ENCODE peak calls at places on chromosomes 5 and 9, in ten cellular contexts. L is breast epithelium, Q is BJ, H is GM13976, Z is pancreas, G is right atrium auricular region, N is AG09309, R is heart left ventricle, W is uterus, U is A673. I is an unnamed sample.

GRCh38 chr5:54195701-54196100 is 114.7 kb downstream of the ARL15 start:
- DNase-seq in Z (no peak), N (no peak), G (no peak), L (no peak), U (no peak), Q (no peak), H (no peak), R (no peak), W (no peak), I (no peak)

GRCh38 chr9:116959775-116960174 is 272.7 kb downstream of the TRIM32 start:
- DNase-seq in W (no peak), L (no peak), Z (peak; percentile 32), U (peak; percentile 19), R (no peak), H (peak; percentile 42), G (no peak), Q (no peak), N (no peak), I (no peak)

GRCh38 chr9:110316255-110316921 is 21.3 kb downstream of the TXNDC8 start:
- DNase-seq in Q (no peak), G (no peak), L (no peak), W (no peak), H (peak; percentile 71), N (no peak), Z (no peak), R (no peak), U (no peak), I (no peak)

GRCh38 chr9:4491621-4491975 is 1.3 kb downstream of the SLC1A1 start:
- DNase-seq in H (no peak), U (no peak), W (no peak), G (no peak), N (no peak), L (no peak), R (no peak), Q (no peak), Z (no peak), I (no peak)

GRCh38 chr9:78507008-78507407 is 210.1 kb downstream of the PSAT1 start:
- DNase-seq in Z (no peak), G (no peak), U (no peak), Q (no peak), N (no peak), L (no peak), H (no peak), R (no peak), W (no peak), I (no peak)

GRCh38 chr9:79800578-79800977 is 228.8 kb downstream of the TLE4 start:
- DNase-seq in N (peak; percentile 29), Q (no peak), L (no peak), H (no peak), U (no peak), G (no peak), Z (no peak), R (no peak), W (no peak), I (no peak)

GRCh38 chr9:101536351-101536750 is 2.7 kb downstream of the RNF20 start:
- DNase-seq in R (no peak), W (no peak), H (no peak), L (no peak), N (no peak), Q (no peak), G (no peak), U (no peak), Z (no peak), I (no peak)

GRCh38 chr9:79581794-79582193 is 10.0 kb downstream of the TLE4 start:
- DNase-seq in H (no peak), G (no peak), W (no peak), U (no peak), N (peak; percentile 74), L (no peak), Z (no peak), Q (peak; percentile 73), R (no peak), I (peak; percentile 56)

GRCh38 chr5:84298628-84299027 is 86.1 kb downstream of the EDIL3 start:
- DNase-seq in N (no peak), U (no peak), H (no peak), G (no peak), W (no peak), L (no peak), R (no peak), Q (no peak), Z (no peak), I (no peak)

DNA sequence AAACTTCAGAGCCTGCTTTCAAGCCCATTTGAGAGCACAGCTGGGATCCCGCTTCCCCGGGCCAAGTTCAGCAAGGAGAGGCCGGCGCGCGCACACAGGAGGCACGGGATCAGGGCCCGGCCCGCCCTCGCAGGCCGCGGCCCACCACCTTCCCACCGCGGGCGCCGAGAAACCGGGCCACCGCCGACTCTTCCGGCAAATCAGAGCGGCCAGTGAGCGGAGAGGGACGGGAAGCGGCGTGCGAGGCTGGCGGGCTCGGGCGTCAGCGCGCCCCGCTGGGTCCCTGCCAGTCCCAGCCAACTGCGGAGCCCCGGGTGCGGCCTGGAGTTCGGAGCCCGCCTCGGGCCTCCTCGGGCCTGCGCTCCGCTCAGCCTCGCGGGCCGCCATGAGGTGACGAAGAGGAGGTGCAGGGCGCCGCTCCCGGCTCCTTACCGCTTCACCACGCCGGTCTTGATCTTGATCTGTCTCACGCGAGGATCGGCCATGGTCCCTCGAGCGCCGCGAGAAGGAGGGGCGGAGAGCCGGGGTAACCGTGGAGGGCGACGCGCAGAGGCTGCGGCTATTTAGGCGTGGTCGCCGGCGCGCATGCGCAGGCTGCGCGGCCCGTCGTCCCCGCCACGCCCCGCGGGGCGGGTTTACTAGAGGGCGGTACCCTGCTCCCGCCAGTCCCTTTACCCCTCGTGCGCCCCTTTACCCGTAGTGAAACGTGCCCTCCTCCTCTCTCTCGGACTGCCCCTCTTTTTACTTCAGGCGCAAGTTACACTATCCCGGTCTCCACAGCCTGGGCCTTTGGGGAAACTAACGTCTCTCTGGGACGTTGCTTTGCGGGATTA is at the start of gene TBCA:
- DNase-seq in H (peak; percentile 89), Z (peak; percentile 93), N (peak; percentile 70), G (peak; percentile 80), Q (peak; percentile 63), R (peak; percentile 92), U (peak; percentile 94), L (peak; percentile 78), W (peak; percentile 93), I (peak; percentile 86)
- TF ChIP-seq CTCF in H (no peak), Z (no peak), N (no peak), G (no peak), Q (peak; percentile 25), R (peak; percentile 23), U (peak; percentile 23), L (no peak), W (no peak), I (no peak)

DNA sequence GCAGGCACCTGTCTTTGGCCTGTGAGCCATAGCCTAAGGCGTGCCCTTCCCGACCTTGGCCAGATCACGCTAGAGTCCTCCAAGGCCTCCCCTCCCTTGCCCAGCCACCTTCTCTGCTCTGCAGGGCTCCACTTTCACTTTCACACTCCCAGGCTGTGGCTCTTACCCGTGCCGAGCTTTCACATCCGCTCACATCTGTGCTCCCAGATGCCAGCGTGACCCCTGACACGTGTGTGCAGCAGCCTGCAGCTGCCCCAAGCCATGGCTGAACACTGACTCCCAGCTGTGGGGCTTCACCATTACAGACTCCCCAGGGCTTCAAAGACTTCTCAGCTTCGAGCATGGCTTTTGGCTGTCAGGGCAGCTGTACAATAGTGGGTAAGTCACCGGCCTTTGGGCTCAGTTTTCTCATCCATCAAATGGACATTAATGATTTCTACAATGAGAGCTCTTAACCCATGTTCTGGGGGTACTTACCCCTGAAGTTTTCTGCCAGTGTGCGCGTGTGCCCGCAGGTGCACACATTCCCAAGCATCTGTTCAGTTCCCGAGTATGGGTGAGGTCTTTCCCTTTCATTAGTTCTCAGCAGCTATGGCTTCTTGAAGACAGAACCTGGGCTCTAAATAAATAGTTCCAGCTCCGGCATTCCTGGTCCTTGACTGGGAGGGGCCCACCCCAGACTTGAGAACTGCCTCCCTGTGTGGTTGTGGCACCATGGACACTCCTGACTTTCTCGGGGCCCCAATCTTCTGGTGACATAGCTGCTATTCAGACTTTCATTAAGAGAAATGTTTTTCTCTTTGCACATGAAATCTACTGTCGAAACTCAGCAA is 118.6 kb downstream of the RGS3 start:
- DNase-seq in G (peak; percentile 83), R (peak; percentile 81), N (no peak), Q (no peak), H (peak; percentile 88), U (no peak), Z (peak; percentile 82), W (peak; percentile 61), L (no peak), I (no peak)
- TF ChIP-seq CTCF in G (no peak), R (peak; percentile 23), N (no peak), Q (peak; percentile 39), H (peak; percentile 69), U (no peak), Z (no peak), W (peak; percentile 23), L (no peak), I (peak; percentile 41)

GRCh38 chr5:10319202-10319851 is 11.6 kb upstream of the CMBL start:
- DNase-seq in U (no peak), G (no peak), R (peak; percentile 45), W (peak; percentile 69), L (no peak), H (no peak), Q (no peak), Z (no peak), N (no peak), I (no peak)
- TF ChIP-seq CTCF in U (no peak), G (no peak), R (no peak), W (no peak), L (no peak), H (no peak), Q (no peak), Z (no peak), N (no peak), I (peak; percentile 4)

DNA sequence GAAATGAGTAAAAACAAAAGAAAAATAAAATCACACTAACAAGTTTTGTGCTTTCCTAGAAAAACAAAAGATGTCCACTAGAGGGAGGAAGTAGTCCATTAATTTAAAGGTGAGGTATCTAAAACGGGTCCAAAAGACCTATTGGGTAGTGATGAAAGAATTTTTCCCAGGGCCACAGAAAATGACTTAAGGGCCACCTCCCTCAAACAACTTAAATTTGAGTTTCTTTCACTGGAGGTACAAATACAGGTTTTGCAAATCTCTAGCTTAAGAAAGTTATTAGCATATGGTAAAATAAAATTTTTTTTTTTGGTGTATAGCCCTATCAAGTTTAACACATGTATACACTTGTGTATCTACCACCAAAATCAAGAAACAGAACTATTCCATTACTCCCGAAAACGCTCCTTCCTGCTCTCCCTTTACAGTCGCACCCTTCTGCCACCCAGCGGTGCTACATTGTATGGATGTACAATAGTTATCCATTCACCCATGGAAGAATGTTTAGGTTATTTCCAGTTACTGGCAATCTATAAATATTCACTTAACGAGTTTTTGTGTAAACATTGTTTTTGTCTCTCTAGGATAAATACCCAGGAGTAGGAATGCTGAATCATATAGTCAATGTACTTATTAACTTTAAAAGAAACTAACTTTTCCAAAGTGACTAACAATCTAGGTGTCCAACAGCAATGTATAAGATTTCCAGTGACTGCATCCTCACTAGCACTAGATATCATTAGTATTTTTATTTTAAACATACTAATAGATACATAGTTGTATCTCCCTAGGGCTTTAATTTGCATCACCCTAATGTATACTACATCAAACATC is 21.9 kb downstream of the DEPDC1B start:
- DNase-seq in Z (no peak), W (no peak), N (no peak), H (peak; percentile 51), L (no peak), U (peak; percentile 46), R (no peak), G (no peak), Q (no peak), I (peak; percentile 20)
- TF ChIP-seq CTCF in Z (no peak), W (peak; percentile 32), N (peak; percentile 43), H (peak; percentile 37), L (peak; percentile 40), U (peak; percentile 62), R (peak; percentile 46), G (no peak), Q (peak; percentile 45), I (peak; percentile 54)

GRCh38 chr5:180618830-180619562 is 27.7 kb upstream of the SCGB3A1 start:
- DNase-seq in G (no peak), R (no peak), Q (no peak), L (no peak), U (peak; percentile 71), W (no peak), N (no peak), Z (no peak), H (no peak), I (no peak)
- TF ChIP-seq CTCF in G (no peak), R (no peak), Q (peak; percentile 48), L (no peak), U (peak; percentile 67), W (no peak), N (peak; percentile 45), Z (no peak), H (peak; percentile 12), I (peak; percentile 7)

I was measured in AG09319.